ENCODE peak calls at places on chromosomes 4 and X, in seven cellular contexts. N is OCI-LY7, G is heart left ventricle, H is left ventricle myocardium inferior, D is uterus, B is mammary epithelial cell, W is cardiac fibroblast. Q is an unnamed sample.

GRCh38 chr4:8558080-8558960 is 21.9 kb upstream of the GPR78 start:
- DNase-seq in G (peak), N (no peak), D (no peak), H (no peak), B (no peak), W (peak), Q (no peak)

GRCh38 chr4:32010221-32010620 is 1290.1 kb downstream of the PCDH7 start:
- DNase-seq in G (no peak), B (no peak), N (no peak), D (no peak), W (no peak), H (no peak), Q (no peak)

GRCh38 chr4:41990029-41990382 is 324 bp upstream of the SLC30A9 start:
- DNase-seq in D (no peak), B (no peak), W (no peak), G (no peak), H (no peak), N (no peak), Q (no peak)

GRCh38 chr4:119725011-119725410 is 96.4 kb upstream of the PDE5A start:
- DNase-seq in N (no peak), W (no peak), G (no peak), D (no peak), H (no peak), B (no peak), Q (no peak)

GRCh38 chr4:2061208-2062131 is 2.3 kb downstream of the NAT8L start:
- DNase-seq in B (no peak), G (peak), N (no peak), W (no peak), D (no peak), H (no peak), Q (no peak)

GRCh38 chr4:27759621-27760020 is 899.0 kb downstream of the STIM2 start:
- DNase-seq in N (no peak), D (no peak), W (no peak), G (no peak), H (no peak), B (no peak), Q (no peak)

GRCh38 chr4:70722199-70722791 is 531 bp downstream of the RUFY3 start:
- DNase-seq in N (no peak), G (no peak), W (peak), H (no peak), D (peak), B (no peak), Q (no peak)

GRCh38 chr4:106809083-106809482 is 227.0 kb downstream of the DKK2 start:
- DNase-seq in H (no peak), B (peak), G (no peak), D (no peak), N (no peak), W (peak), Q (no peak)

GRCh38 chr4:110142461-110142860 is 56.0 kb downstream of the ELOVL6 start:
- DNase-seq in D (no peak), G (no peak), N (no peak), H (no peak), B (no peak), W (no peak), Q (no peak)

GRCh38 chr4:108292229-108292628 is 123.5 kb upstream of the LEF1 start:
- DNase-seq in G (no peak), H (no peak), B (no peak), W (no peak), D (no peak), N (no peak), Q (no peak)

GRCh38 chr4:138007572-138007971 is 234.6 kb downstream of the SLC7A11 start:
- DNase-seq in W (peak), B (peak), D (no peak), G (no peak), N (no peak), H (no peak), Q (no peak)

GRCh38 chr4:168634276-168634802 is 137.5 kb downstream of the PALLD start:
- DNase-seq in W (peak), G (no peak), B (peak), D (peak), H (no peak), N (no peak), Q (peak)

DNA sequence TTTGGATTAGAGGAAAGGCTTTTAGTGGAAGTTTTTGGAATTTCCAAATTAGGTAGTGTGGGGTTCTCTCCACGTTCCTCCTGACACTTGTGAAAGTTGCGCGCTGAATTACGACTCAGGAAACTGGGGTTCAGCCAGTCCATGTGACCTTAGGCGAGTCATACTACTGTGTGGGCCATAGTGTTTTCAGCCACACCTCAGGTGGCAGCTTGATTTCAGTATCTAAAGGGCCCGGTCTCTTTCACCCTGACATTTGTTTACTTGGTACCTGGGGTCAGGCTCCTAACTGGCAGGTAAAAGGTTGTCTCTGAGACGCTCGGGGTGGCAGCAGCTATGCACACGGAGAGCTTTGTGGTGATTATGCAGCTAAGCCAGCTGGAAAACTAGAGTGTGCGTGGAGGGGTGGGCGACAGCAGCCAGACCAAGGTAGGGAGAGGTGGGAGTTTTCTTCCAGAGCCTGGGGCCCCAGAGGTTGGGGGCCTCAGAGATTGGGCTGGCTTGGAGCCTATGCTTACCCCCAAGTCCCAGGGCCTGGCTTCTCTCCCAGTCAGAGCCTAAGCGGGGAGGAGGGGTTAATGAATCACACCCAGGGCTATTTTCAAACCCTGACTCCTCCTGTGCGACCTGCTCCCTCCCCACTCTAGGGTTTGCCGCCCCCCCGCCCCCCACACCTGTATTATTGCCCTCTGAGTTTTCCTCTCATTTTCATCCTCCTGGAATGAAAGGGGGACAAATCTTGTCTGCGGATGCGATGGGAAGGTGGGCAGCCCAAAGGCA is 47.2 kb downstream of the STARD8 start:
- DNase-seq in N (no peak), B (no peak), H (no peak), G (no peak), D (no peak), W (peak), Q (no peak)
- H3K4me3 ChIP-seq in N (no peak), B (no peak), H (peak), G (peak), D (peak), W (peak), Q (peak)

DNA sequence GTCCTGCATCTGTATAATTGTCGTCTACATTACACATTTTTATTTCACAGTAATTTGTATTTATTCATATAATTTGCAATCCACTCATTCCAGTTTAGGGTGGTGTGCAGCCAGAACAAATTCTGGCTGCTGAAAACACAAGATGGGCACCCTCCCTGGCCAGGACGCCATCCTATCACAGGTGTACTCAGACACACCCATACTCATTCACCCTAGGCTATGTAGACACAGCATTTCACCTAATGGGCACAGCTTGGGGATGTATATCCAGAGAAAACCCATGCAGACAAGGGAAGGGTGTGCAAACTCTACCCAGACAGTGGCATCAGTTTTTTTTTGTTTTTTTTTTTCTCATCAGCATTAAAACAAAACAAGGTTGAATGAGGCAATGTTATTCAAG is 73.1 kb downstream of the HMGB2 start:
- DNase-seq in G (no peak), N (no peak), W (no peak), H (no peak), B (no peak), D (no peak), Q (no peak)
- TF ChIP-seq CTCF in G (no peak), N (no peak), W (no peak), H (no peak), B (no peak), D (no peak), Q (no peak)

DNA sequence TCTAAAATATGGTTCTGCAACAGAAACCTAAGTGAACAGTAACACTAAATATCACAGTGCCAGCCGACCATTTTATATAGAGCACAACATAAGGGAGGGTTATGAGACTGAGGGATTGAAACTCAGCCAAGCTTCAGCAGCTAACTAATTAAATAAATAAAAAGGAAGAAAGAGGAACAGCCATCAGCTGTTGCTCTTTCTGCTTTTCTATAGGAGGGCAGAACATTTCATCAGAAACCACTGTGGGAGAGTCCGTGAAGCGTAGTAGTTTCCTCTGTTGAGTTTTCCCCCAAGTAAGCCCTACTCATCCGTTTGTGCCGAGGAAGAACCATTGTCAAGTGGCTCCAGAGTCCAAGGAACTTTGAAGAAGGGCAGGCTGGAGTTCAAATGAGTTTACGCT is 74.5 kb downstream of the PPARGC1A start:
- DNase-seq in N (no peak), W (no peak), B (no peak), D (no peak), H (no peak), G (no peak), Q (no peak)
- H3K4me3 ChIP-seq in N (no peak), W (no peak), B (no peak), D (no peak), H (no peak), G (no peak), Q (no peak)

GRCh38 chr4:5126857-5127256 is 75.6 kb downstream of the STK32B start:
- DNase-seq in H (no peak), D (no peak), G (no peak), N (no peak), B (no peak), W (no peak), Q (no peak)
- TF ChIP-seq CTCF in H (no peak), D (no peak), G (no peak), N (no peak), B (no peak), W (no peak), Q (no peak)

GRCh38 chrX:2967998-2968909 is 38.1 kb upstream of the ARSH start:
- DNase-seq in D (no peak), H (no peak), B (peak), N (no peak), W (peak), G (no peak), Q (no peak)
- H3K4me3 ChIP-seq in D (no peak), H (peak), B (no peak), N (no peak), W (peak), G (peak), Q (peak)

GRCh38 chr4:120918788-120919187 is 3.7 kb downstream of the PRDM5 start:
- DNase-seq in W (no peak), N (no peak), G (peak), D (no peak), B (no peak), H (peak), Q (no peak)

GRCh38 chr4:120918092-120918491 is 4.4 kb downstream of the PRDM5 start:
- DNase-seq in G (no peak), H (no peak), N (no peak), B (no peak), W (no peak), D (no peak), Q (no peak)

GRCh38 chr4:120921456-120922389 is 803 bp downstream of the PRDM5 start:
- DNase-seq in W (peak), G (peak), B (peak), N (no peak), H (peak), D (peak), Q (peak)

GRCh38 chr4:120920666-120921065 is 1.9 kb downstream of the PRDM5 start:
- DNase-seq in H (no peak), D (no peak), G (no peak), W (no peak), B (no peak), N (no peak), Q (no peak)

GRCh38 chr4:120919358-120919757 is 3.2 kb downstream of the PRDM5 start:
- DNase-seq in W (no peak), G (no peak), D (no peak), N (peak), H (no peak), B (no peak), Q (no peak)
- TF ChIP-seq CTCF in W (peak), G (no peak), D (no peak), N (peak), H (no peak), B (no peak), Q (peak)

GRCh38 chrX:14032383-14032782 is 2.7 kb upstream of the GEMIN8 start:
- DNase-seq in B (peak), N (peak), H (no peak), D (peak), G (no peak), W (peak), Q (no peak)

GRCh38 chrX:14029039-14029424 is 660 bp downstream of the GEMIN8 start:
- DNase-seq in H (no peak), N (peak), B (peak), D (no peak), W (peak), G (no peak), Q (no peak)

GRCh38 chrX:14029425-14030247 is at the start of gene GEMIN8:
- DNase-seq in B (peak), N (peak), W (peak), H (peak), D (peak), G (peak), Q (peak)

GRCh38 chrX:14028473-14028872 is 1.2 kb downstream of the GEMIN8 start:
- DNase-seq in N (peak), H (no peak), B (no peak), D (no peak), G (no peak), W (no peak), Q (no peak)

DNA sequence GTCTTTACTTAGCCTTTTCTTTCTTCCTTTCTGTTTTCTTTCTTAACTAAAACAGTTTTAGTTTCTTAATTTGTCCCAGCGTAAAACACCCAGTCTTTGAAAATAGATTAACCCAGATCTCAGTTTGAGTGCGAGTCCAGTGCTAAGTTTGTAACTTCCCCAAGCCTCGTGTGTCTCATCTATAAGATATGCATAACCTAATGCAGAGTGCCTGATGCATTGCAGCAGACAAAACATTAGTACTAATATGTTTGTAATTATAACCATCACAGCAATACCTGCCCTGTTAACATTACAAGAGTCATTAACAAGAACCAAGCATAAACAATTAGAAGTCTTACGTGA is 528 bp upstream of the GEMIN8 start:
- DNase-seq in H (no peak), G (no peak), W (peak), B (peak), D (no peak), N (peak), Q (no peak)
- H3K4me3 ChIP-seq in H (peak), G (peak), W (peak), B (peak), D (peak), N (peak), Q (peak)